ENCODE peak calls at places on chromosome 7, in eight cellular contexts. R, I, W, D, V, P, G and Z are unnamed samples.

GRCh38 chr7:41731486-41732278 is 28.8 kb upstream of the INHBA start:
- DNase-seq in V (no peak), I (no peak), P (no peak), W (no peak), D (no peak), R (no peak), G (no peak), Z (no peak)

GRCh38 chr7:123355576-123356195 is 155.9 kb upstream of the SLC13A1 start:
- DNase-seq in D (no peak), I (no peak), G (no peak), R (no peak), W (no peak), P (peak), V (peak), Z (peak)

GRCh38 chr7:130277763-130278643 is 11.3 kb downstream of the CPA2 start:
- DNase-seq in P (peak), I (no peak), D (no peak), V (peak), G (peak), R (no peak), W (peak), Z (peak)

GRCh38 chr7:150322114-150322832 is 882 bp upstream of the LRRC61 start:
- DNase-seq in D (no peak), I (peak), V (no peak), P (no peak), W (no peak), R (no peak), G (no peak), Z (no peak)

GRCh38 chr7:136526408-136527105 is 341.9 kb upstream of the CHRM2 start:
- DNase-seq in R (no peak), P (no peak), I (no peak), V (no peak), W (no peak), G (no peak), D (no peak), Z (peak)

GRCh38 chr7:115707236-115707635 is 323.3 kb downstream of the TFEC start:
- DNase-seq in D (no peak), R (peak), G (peak), P (peak), W (no peak), I (no peak), V (no peak), Z (peak)

GRCh38 chr7:38049679-38050078 is 128.4 kb upstream of the STARD3NL start:
- DNase-seq in I (no peak), V (no peak), R (no peak), P (no peak), G (no peak), D (no peak), W (no peak), Z (no peak)

GRCh38 chr7:50834679-50835078 is 52.0 kb upstream of the GRB10 start:
- DNase-seq in V (no peak), P (no peak), R (no peak), W (no peak), D (no peak), G (no peak), I (no peak), Z (no peak)

DNA sequence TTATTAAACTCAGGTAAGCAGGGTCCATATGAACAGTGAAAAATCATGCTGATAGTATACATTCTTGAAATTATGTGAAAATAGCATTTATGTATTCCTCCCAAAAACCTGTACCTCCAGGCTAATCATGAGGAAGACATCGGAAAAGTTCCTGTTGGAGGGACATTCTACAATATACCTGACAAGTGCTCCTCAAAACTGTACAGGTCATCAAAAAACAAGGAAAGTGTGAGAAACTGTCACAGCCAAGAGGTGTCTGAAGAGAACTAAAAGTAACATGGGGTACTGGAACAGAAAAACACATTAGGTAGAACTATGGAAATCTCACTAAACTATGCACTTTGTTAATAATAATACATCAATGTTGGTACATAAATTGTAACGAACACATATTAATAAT is 326.7 kb downstream of the CRPPA start:
- DNase-seq in R (no peak), P (no peak), W (no peak), D (no peak), V (no peak), G (no peak), I (no peak), Z (no peak)
- TF ChIP-seq CTCF in R (no peak), P (no peak), W (no peak), D (no peak), V (no peak), G (no peak), I (no peak), Z (no peak)

DNA sequence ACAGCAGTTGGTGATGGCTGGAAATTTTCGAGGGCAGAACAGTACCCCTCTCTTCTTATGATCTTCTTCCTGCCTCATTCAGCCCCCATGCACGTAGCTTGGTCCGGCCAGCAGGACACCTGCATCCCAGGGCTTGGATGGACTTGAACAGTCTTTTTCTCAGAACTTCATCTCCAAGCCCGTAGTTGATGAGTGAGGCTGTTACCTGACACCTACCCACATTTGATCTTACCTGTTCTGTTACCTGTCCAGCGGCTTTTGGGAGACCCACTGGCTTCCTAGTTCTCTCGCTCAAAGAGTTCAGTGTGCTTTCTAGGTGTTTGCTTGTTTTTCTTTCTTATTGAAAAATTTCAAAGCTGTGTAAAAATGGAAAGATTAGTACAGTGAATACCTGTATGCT is 212.2 kb downstream of the CUX1 start:
- DNase-seq in V (no peak), P (no peak), G (no peak), W (no peak), R (no peak), D (no peak), I (no peak), Z (no peak)
- TF ChIP-seq CTCF in V (no peak), P (no peak), G (no peak), W (no peak), R (no peak), D (no peak), I (no peak), Z (no peak)

GRCh38 chr7:57425969-57426628 is 23.9 kb upstream of the ZNF716 start:
- DNase-seq in V (no peak), W (no peak), P (no peak), D (no peak), R (no peak), I (no peak), G (no peak), Z (no peak)
- TF ChIP-seq CTCF in V (peak), W (peak), P (no peak), D (peak), R (peak), I (no peak), G (peak), Z (no peak)

DNA sequence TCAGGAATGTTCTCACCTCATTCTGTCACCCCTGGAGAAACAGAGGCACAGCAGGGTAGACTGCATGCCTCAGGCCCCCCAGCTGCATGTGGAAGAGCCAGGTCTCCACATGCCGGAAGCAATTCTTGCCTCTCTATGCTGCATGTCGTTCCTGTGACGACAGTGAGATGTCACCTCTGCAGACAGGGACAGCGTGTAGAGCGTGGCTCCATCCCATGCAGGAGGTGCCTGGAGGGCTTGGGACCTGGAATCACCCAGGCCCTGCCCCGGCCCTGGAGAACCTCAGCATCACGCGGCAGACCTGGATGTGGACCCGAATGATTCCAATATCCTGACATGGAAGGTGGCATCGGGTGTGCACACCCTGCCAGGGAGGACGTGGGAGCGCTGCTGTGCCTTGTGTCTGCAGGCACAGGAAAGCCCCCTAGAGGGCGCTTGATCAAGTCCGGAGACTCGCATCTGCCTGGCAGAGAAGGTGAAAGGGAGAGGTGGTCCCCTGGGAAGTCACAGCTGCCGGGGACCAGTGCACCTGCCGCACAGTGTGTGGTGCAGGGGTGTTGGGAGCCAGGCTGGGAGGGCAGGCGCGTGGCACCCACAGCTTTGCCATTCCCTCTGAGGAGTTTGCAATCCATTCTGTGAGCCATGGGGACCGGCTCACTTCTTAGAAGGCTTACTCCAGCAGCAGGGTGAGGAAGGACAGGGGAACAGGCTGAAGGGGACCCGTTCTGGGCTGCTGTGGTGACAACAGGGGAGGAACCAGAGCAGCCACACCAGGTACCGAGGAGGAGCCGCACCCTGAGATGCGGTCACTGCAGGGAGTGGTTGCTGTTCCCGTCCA is 45.3 kb upstream of the EN2 start:
- DNase-seq in P (peak), R (peak), V (peak), W (peak), I (no peak), D (no peak), G (peak), Z (peak)
- TF ChIP-seq CTCF in P (peak), R (peak), V (peak), W (peak), I (peak), D (peak), G (peak), Z (peak)

DNA sequence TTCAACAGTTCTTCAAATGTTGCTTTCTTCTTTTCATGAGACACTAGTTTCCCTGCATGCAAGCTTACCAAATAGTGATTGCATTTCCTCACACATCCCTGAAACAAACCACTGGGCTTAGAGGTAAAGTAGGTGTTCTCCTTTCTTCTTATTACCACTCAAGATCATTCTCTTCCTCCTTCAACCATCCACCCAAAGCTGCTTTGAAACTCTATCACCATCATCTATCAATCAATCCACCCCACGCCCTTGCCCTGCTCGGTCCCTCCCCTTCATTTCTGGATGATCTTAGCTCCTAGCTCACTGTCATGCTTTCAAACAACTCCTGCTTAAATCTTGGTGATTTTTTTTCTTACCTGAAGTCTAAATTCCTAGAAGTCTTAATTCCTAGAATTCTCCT is 18.9 kb downstream of the HYCC1 start:
- DNase-seq in I (no peak), G (no peak), D (no peak), W (no peak), P (no peak), V (no peak), R (no peak), Z (no peak)
- TF ChIP-seq CTCF in I (no peak), G (no peak), D (no peak), W (no peak), P (no peak), V (no peak), R (no peak), Z (no peak)